ENCODE peak calls at places on chromosomes 13 and 19, in four cellular contexts. Z is BJ, N is prostate gland, K is trophoblast cell. V is an unnamed sample.

GRCh38 chr19:18430417-18431144 is 7.4 kb downstream of the ISYNA1 start:
- DNase-seq in Z (no peak), K (no peak), N (no peak), V (no peak)

GRCh38 chr19:16417660-16418596 is 53.8 kb downstream of the EPS15L1 start:
- DNase-seq in K (peak), N (peak), Z (no peak), V (peak)

GRCh38 chr19:42601811-42602443 is 7.2 kb upstream of the CEACAM8 start:
- DNase-seq in N (no peak), Z (no peak), K (no peak), V (peak)

GRCh38 chr13:26482451-26483197 is 74.9 kb upstream of the WASF3 start:
- DNase-seq in Z (no peak), K (peak), N (peak), V (peak)

GRCh38 chr13:113766035-113766800 is 7.2 kb downstream of the TMEM255B start:
- DNase-seq in N (no peak), K (no peak), Z (no peak), V (no peak)

GRCh38 chr19:16143399-16144215 is at the start of gene HSH2D:
- DNase-seq in K (peak), Z (no peak), N (peak), V (peak)

GRCh38 chr13:107866666-107867623 is 348.4 kb downstream of the LIG4 start:
- DNase-seq in N (no peak), K (no peak), Z (no peak), V (no peak)

GRCh38 chr13:46899801-46900200 is 2.9 kb upstream of the HTR2A start:
- DNase-seq in K (no peak), N (no peak), Z (no peak), V (no peak)

GRCh38 chr13:46210362-46211083 is 1.2 kb upstream of the LRRC63 start:
- DNase-seq in N (no peak), K (no peak), Z (no peak), V (no peak)

GRCh38 chr19:48660854-48661731 is 11.7 kb downstream of the NTN5 start:
- DNase-seq in K (peak), Z (peak), N (peak), V (peak)

GRCh38 chr13:99740261-99740979 is 231.1 kb downstream of the ZIC5 start:
- DNase-seq in K (no peak), Z (no peak), N (no peak), V (no peak)

GRCh38 chr13:79710376-79710775 is 229.4 kb downstream of the NDFIP2 start:
- DNase-seq in Z (peak), N (no peak), K (no peak), V (no peak)

GRCh38 chr13:73228546-73228945 is 169.7 kb downstream of the KLF5 start:
- DNase-seq in Z (no peak), K (no peak), N (no peak), V (no peak)

GRCh38 chr13:51770681-51771417 is 33.1 kb downstream of the DHRS12 start:
- DNase-seq in K (no peak), N (no peak), Z (no peak), V (no peak)

GRCh38 chr13:25738342-25738771 is 313.5 kb downstream of the SHISA2 start:
- DNase-seq in N (no peak), K (no peak), Z (no peak), V (no peak)

GRCh38 chr19:23699521-23699860 is 12.5 kb upstream of the ZNF675 start:
- DNase-seq in Z (no peak), K (peak), N (no peak), V (no peak)

GRCh38 chr13:62113145-62113544 is 697.5 kb upstream of the PCDH20 start:
- DNase-seq in Z (no peak), K (no peak), N (no peak), V (no peak)

GRCh38 chr13:109844396-109844795 is 58.0 kb upstream of the IRS2 start:
- DNase-seq in N (peak), Z (no peak), K (no peak), V (no peak)

GRCh38 chr19:5558101-5558621 is 9.6 kb downstream of the TINCR start:
- DNase-seq in Z (no peak), N (no peak), K (peak), V (no peak)

GRCh38 chr13:73059460-73060250 is 850 bp downstream of the KLF5 start:
- DNase-seq in K (peak), Z (no peak), N (peak), V (peak)

GRCh38 chr13:102035969-102036368 is 365.9 kb downstream of the FGF14 start:
- DNase-seq in Z (no peak), N (no peak), K (no peak), V (no peak)

GRCh38 chr13:34469212-34469983 is 472.7 kb upstream of the NBEA start:
- DNase-seq in Z (no peak), N (peak), K (no peak), V (no peak)

GRCh38 chr19:19120308-19121156 is 17.7 kb downstream of the TMEM161A start:
- DNase-seq in Z (no peak), K (peak), N (no peak), V (peak)

GRCh38 chr19:32318884-32319520 is 26.4 kb upstream of the ZNF507 start:
- DNase-seq in N (no peak), K (peak), Z (no peak), V (no peak)

GRCh38 chr19:37706052-37706605 is 13.4 kb downstream of the ZNF607 start:
- DNase-seq in N (no peak), K (no peak), Z (no peak), V (no peak)

GRCh38 chr19:47614559-47614958 is 5.6 kb downstream of the BICRA start:
- DNase-seq in N (no peak), K (no peak), Z (no peak), V (no peak)

GRCh38 chr13:112818040-112818697 is 128.3 kb downstream of the ATP11A start:
- DNase-seq in K (no peak), Z (no peak), N (no peak), V (no peak)

GRCh38 chr19:2905918-2906519 is 5.3 kb downstream of the ZNF57 start:
- DNase-seq in K (no peak), Z (no peak), N (no peak), V (no peak)

GRCh38 chr19:18633321-18633720 is 3.5 kb upstream of the KLHL26 start:
- DNase-seq in Z (no peak), N (no peak), K (no peak), V (no peak)

GRCh38 chr13:30576528-30576927 is 41.2 kb upstream of the USPL1 start:
- DNase-seq in N (peak), Z (no peak), K (no peak), V (no peak)

GRCh38 chr13:57629391-57629804 is 2.1 kb upstream of the PCDH17 start:
- DNase-seq in K (no peak), N (no peak), Z (no peak), V (no peak)

GRCh38 chr19:47257411-47258169 is 1.3 kb downstream of the CCDC9 start:
- DNase-seq in N (peak), K (peak), Z (no peak), V (no peak)

GRCh38 chr13:50222569-50223332 is 207.5 kb downstream of the KCNRG start:
- DNase-seq in K (peak), Z (peak), N (peak), V (no peak)

GRCh38 chr19:37929512-37929911 is 22.5 kb downstream of the SIPA1L3 start:
- DNase-seq in Z (no peak), K (no peak), N (no peak), V (no peak)

GRCh38 chr19:15222738-15223648 is 9.3 kb downstream of the EPHX3 start:
- DNase-seq in K (peak), N (peak), Z (peak), V (peak)

GRCh38 chr19:56720281-56720680 is 48.7 kb upstream of the ZNF835 start:
- DNase-seq in K (no peak), Z (no peak), N (no peak), V (no peak)

GRCh38 chr19:4374451-4375163 is 25.7 kb downstream of the SH3GL1 start:
- DNase-seq in N (no peak), Z (peak), K (peak), V (no peak)

GRCh38 chr19:1038995-1039645 is 787 bp upstream of the ABCA7 start:
- DNase-seq in K (no peak), Z (no peak), N (no peak), V (no peak)

V was measured in GM10248.